ENCODE peak calls at places on chromosome 9, in seven cellular contexts. L is thoracic aorta; X is foreskin fibroblast; K is GM06990; B is CD8-positive, alpha-beta T cell; U is adipocyte; C is heart left ventricle. S is an unnamed sample.

GRCh38 chr9:134887686-134888602 is 7.3 kb downstream of the FCN2 start:
- DNase-seq in B (no peak), C (no peak), L (no peak), X (no peak), U (no peak), K (no peak), S (no peak)

GRCh38 chr9:111076043-111076442 is 37.8 kb upstream of the LPAR1 start:
- DNase-seq in U (no peak), X (no peak), B (no peak), K (peak; percentile 30), L (no peak), C (no peak), S (no peak)

GRCh38 chr9:127502706-127503378 is 51.5 kb downstream of the LRSAM1 start:
- DNase-seq in X (peak; percentile 13), U (no peak), L (no peak), C (no peak), K (no peak), B (no peak), S (no peak)

GRCh38 chr9:120610975-120611689 is 31.2 kb upstream of the CDK5RAP2 start:
- DNase-seq in L (no peak), B (no peak), K (no peak), X (peak; percentile 21), C (no peak), U (no peak), S (peak; percentile 17)

GRCh38 chr9:1877951-1878350 is 137.2 kb upstream of the SMARCA2 start:
- DNase-seq in U (no peak), C (no peak), B (no peak), X (no peak), L (no peak), K (no peak), S (no peak)

GRCh38 chr9:93567271-93567959 is 9.0 kb upstream of the PHF2 start:
- DNase-seq in B (no peak), U (no peak), L (no peak), K (no peak), C (no peak), X (peak; percentile 31), S (peak; percentile 20)

GRCh38 chr9:93950619-93951601 is 4.2 kb downstream of the BARX1 start:
- DNase-seq in C (no peak), U (no peak), K (no peak), B (no peak), X (peak; percentile 47), L (no peak), S (peak; percentile 28)

GRCh38 chr9:101028346-101029299 is at the start of gene PLPPR1:
- DNase-seq in U (peak; percentile 60), C (peak; percentile 16), L (no peak), K (peak; percentile 9), B (no peak), X (peak; percentile 1), S (peak; percentile 34)

GRCh38 chr9:115098226-115098965 is 19.6 kb downstream of the TNC start:
- DNase-seq in X (no peak), K (no peak), L (no peak), U (peak; percentile 58), C (no peak), B (no peak), S (no peak)

GRCh38 chr9:107613314-107613713 is 123.7 kb upstream of the KLF4 start:
- DNase-seq in K (no peak), B (no peak), C (no peak), U (no peak), X (no peak), L (no peak), S (no peak)

GRCh38 chr9:94639045-94639995 is at the start of gene FBP1:
- DNase-seq in U (no peak), X (peak; percentile 31), C (peak; percentile 23), K (peak; percentile 49), L (no peak), B (peak; percentile 48), S (peak; percentile 7)

GRCh38 chr9:136206602-136207333 is 1.8 kb upstream of the LHX3 start:
- DNase-seq in L (no peak), X (no peak), C (no peak), U (no peak), K (no peak), B (no peak), S (no peak)

GRCh38 chr9:95139121-95139520 is 178.4 kb downstream of the FANCC start:
- DNase-seq in B (no peak), X (no peak), U (no peak), K (no peak), C (no peak), L (no peak), S (no peak)

GRCh38 chr9:123651273-123651672 is 278.7 kb downstream of the DENND1A start:
- DNase-seq in B (no peak), U (no peak), X (no peak), K (no peak), L (no peak), C (no peak), S (no peak)

GRCh38 chr9:109014267-109015025 is 1.1 kb upstream of the CTNNAL1 start:
- DNase-seq in B (no peak), K (no peak), L (no peak), U (peak; percentile 54), X (peak; percentile 66), C (no peak), S (peak; percentile 88)

GRCh38 chr9:121824651-121825480 is 173.4 kb downstream of the DAB2IP start:
- DNase-seq in X (peak; percentile 54), B (no peak), K (no peak), L (no peak), C (no peak), U (peak; percentile 11), S (no peak)

GRCh38 chr9:109914280-109915027 is 134.5 kb downstream of the PALM2AKAP2 start:
- DNase-seq in K (peak; percentile 44), B (no peak), C (no peak), U (peak; percentile 88), X (peak; percentile 95), L (no peak), S (peak; percentile 76)

GRCh38 chr9:133848471-133848870 is 110.3 kb upstream of the SARDH start:
- DNase-seq in K (no peak), B (no peak), L (no peak), X (no peak), U (no peak), C (no peak), S (no peak)

GRCh38 chr9:33163433-33164137 is 3.6 kb downstream of the B4GALT1 start:
- DNase-seq in U (no peak), K (no peak), C (no peak), B (no peak), L (no peak), X (no peak), S (no peak)

GRCh38 chr9:93288891-93289883 is 105.2 kb downstream of the WNK2 start:
- DNase-seq in U (peak; percentile 43), C (no peak), B (no peak), X (peak; percentile 41), L (no peak), K (no peak), S (peak; percentile 48)

GRCh38 chr9:12274577-12274976 is 418.6 kb upstream of the TYRP1 start:
- DNase-seq in X (peak; percentile 1), U (no peak), C (no peak), K (no peak), B (no peak), L (no peak), S (no peak)

GRCh38 chr9:110256142-110256391 is 240 bp downstream of the TXN start:
- DNase-seq in K (no peak), X (no peak), L (no peak), B (no peak), C (no peak), U (no peak), S (no peak)

DNA sequence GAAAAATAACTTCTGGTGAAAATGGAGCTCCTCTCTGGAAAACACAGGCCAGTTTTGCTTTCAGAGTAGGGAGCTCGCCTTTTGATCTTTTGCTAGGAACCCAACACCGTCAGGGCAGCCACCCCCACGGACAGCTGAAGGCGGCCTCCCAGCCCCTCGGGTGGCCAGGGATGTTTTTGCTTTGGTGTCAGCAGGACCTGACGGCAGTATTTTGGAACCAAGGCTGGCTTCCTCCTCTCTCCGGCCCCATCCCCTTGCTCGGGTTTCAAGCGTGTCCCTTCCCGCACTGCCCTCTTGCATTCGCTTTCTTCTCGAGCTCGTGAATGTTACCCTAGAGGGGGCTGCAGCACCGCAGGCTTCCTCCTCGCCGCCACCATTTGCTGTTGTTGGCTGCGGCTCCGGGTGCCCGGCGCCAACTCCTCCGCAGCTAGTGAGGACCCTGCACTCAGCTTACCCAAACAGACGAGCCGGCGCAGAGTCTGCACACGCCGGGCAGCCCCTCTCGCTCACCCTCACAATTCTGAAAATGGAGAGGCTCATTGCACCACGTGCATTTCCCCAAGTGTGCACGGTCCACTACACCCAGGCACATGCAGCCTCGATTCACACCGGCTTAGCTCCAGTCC is 35.5 kb upstream of the ADAMTSL1 start:
- DNase-seq in X (peak; percentile 67), K (no peak), U (peak; percentile 80), L (peak; percentile 3), C (peak; percentile 58), B (no peak), S (peak; percentile 70)
- H3K4me3 ChIP-seq in X (peak overlapping the region; percentile 40), K (no peak overlapping the region), U (peak overlapping the region; percentile 80), L (peak overlapping the region; percentile 69), C (peak overlapping the region; percentile 66), B (no peak overlapping the region), S (peak overlapping the region; percentile 39)

GRCh38 chr9:137441289-137441934 is at the start of gene ENTPD8:
- DNase-seq in L (no peak), B (no peak), K (no peak), C (no peak), X (no peak), U (peak; percentile 22), S (no peak)
- H3K4me3 ChIP-seq in L (peak within 1 kb of the TSS; percentile 65), B (no peak within 1 kb of the TSS), K (peak within 1 kb of the TSS; percentile 35), C (peak within 1 kb of the TSS; percentile 51), X (peak within 1 kb of the TSS; percentile 35), U (no peak within 1 kb of the TSS), S (no peak within 1 kb of the TSS)

DNA sequence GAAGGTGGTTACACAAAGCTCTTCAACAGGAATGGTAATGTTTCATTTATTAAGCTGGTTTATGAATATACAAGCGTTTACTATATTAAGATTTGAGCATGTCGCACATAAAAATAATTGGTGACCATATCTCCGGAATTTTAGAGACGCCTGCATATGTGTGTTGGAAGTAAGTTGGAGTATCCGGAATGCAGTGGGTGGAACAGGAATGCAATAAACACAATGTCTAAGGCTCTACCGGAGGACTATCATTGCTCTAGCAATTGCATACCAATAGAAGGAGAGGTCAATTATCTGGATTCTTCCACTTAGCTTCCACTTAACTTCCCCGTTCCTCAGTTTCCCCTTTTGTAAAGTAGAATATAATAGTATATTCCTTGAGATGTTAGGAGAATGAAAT is 1.1 kb upstream of the CEP78 start:
- DNase-seq in B (no peak), K (no peak), U (peak; percentile 47), C (no peak), X (peak; percentile 54), L (no peak), S (peak; percentile 51)
- H3K4me3 ChIP-seq in B (no peak overlapping the region), K (peak overlapping the region; percentile 83), U (peak overlapping the region; percentile 92), C (peak overlapping the region; percentile 68), X (peak overlapping the region; percentile 74), L (peak overlapping the region; percentile 72), S (peak overlapping the region; percentile 86)

GRCh38 chr9:70412678-70413426 is 1.6 kb downstream of the KLF9 start:
- DNase-seq in C (peak; percentile 93), U (peak; percentile 75), X (peak; percentile 90), K (peak; percentile 35), L (peak; percentile 50), B (peak; percentile 42), S (peak; percentile 93)

GRCh38 chr9:70415476-70415875 is 1.0 kb upstream of the KLF9 start:
- DNase-seq in X (no peak), U (no peak), K (no peak), C (no peak), L (no peak), B (no peak), S (no peak)

GRCh38 chr9:70413427-70413797 is 1.0 kb downstream of the KLF9 start:
- DNase-seq in X (peak; percentile 92), L (peak; percentile 19), B (peak; percentile 72), K (no peak), U (peak; percentile 86), C (peak; percentile 87), S (no peak)

GRCh38 chr9:70413798-70414775 is at the start of gene KLF9:
- DNase-seq in L (peak; percentile 89), X (peak; percentile 98), B (peak; percentile 87), K (peak; percentile 83), C (peak; percentile 95), U (peak; percentile 98), S (peak; percentile 98)

GRCh38 chr9:70415041-70415440 is 584 bp upstream of the KLF9 start:
- DNase-seq in X (no peak), C (no peak), B (no peak), L (no peak), U (no peak), K (no peak), S (no peak)
- H3K4me3 ChIP-seq in X (peak overlapping the region; percentile 73), C (peak overlapping the region; percentile 90), B (no peak overlapping the region), L (peak overlapping the region; percentile 92), U (peak overlapping the region; percentile 98), K (no peak overlapping the region), S (peak overlapping the region; percentile 88)